ENCODE peak calls at places on chromosomes 3 and 15, in five cellular contexts. One of them, this sample, is unnamed. For H3K4me1 and H3K36me3, the result is how much of the 10 kb centered on the place peaks cover.

GRCh38 chr15:51377038-51377761 is 35.7 kb downstream of the GLDN start:
- DNase-seq in heart left ventricle: no peak
- DNase-seq in stomach: no peak
- DNase-seq in endothelial cell of umbilical vein: no peak
- DNase-seq in gastrocnemius medialis: no peak
- DNase-seq in this sample: no peak

GRCh38 chr15:64877435-64877834 is 34.3 kb upstream of the ANKDD1A start:
- DNase-seq in gastrocnemius medialis: peak
- DNase-seq in stomach: peak
- DNase-seq in heart left ventricle: peak
- DNase-seq in endothelial cell of umbilical vein: peak
- DNase-seq in this sample: peak

GRCh38 chr3:10804183-10804648 is 11.8 kb upstream of the SLC6A11 start:
- DNase-seq in heart left ventricle: no peak
- DNase-seq in stomach: no peak
- DNase-seq in gastrocnemius medialis: no peak
- DNase-seq in endothelial cell of umbilical vein: no peak
- DNase-seq in this sample: peak

GRCh38 chr15:24858737-24859601 is 95.8 kb upstream of the SNRPN start:
- DNase-seq in stomach: no peak
- DNase-seq in endothelial cell of umbilical vein: peak
- DNase-seq in gastrocnemius medialis: no peak
- DNase-seq in heart left ventricle: no peak
- DNase-seq in this sample: no peak

GRCh38 chr15:60854858-60855568 is 374.1 kb downstream of the RORA start:
- DNase-seq in stomach: no peak
- DNase-seq in heart left ventricle: no peak
- DNase-seq in gastrocnemius medialis: no peak
- DNase-seq in endothelial cell of umbilical vein: no peak
- DNase-seq in this sample: no peak

GRCh38 chr3:61853912-61854311 is 292.5 kb downstream of the PTPRG start:
- DNase-seq in heart left ventricle: no peak
- DNase-seq in stomach: no peak
- DNase-seq in gastrocnemius medialis: no peak
- DNase-seq in endothelial cell of umbilical vein: no peak
- DNase-seq in this sample: no peak

GRCh38 chr3:193943200-193943599 is 192.7 kb upstream of the HES1 start:
- DNase-seq in endothelial cell of umbilical vein: no peak
- DNase-seq in gastrocnemius medialis: no peak
- DNase-seq in stomach: no peak
- DNase-seq in heart left ventricle: no peak
- DNase-seq in this sample: no peak

GRCh38 chr15:41983221-41983620 is 10.9 kb upstream of the EHD4 start:
- DNase-seq in gastrocnemius medialis: no peak
- DNase-seq in stomach: no peak
- DNase-seq in heart left ventricle: no peak
- DNase-seq in endothelial cell of umbilical vein: no peak
- DNase-seq in this sample: no peak

GRCh38 chr3:175383366-175383765 is 524.2 kb downstream of the NAALADL2 start:
- DNase-seq in gastrocnemius medialis: no peak
- DNase-seq in heart left ventricle: no peak
- DNase-seq in endothelial cell of umbilical vein: no peak
- DNase-seq in stomach: no peak
- DNase-seq in this sample: no peak

GRCh38 chr3:80770106-80771079 is 991.1 kb downstream of the GBE1 start:
- DNase-seq in heart left ventricle: no peak
- DNase-seq in endothelial cell of umbilical vein: no peak
- DNase-seq in gastrocnemius medialis: no peak
- DNase-seq in stomach: no peak
- DNase-seq in this sample: peak

GRCh38 chr3:127306361-127307112 is 18.7 kb upstream of the PRR20G start:
- DNase-seq in stomach: no peak
- DNase-seq in heart left ventricle: no peak
- DNase-seq in gastrocnemius medialis: no peak
- DNase-seq in endothelial cell of umbilical vein: no peak
- DNase-seq in this sample: no peak

GRCh38 chr3:177464392-177465225 is 267.3 kb upstream of the TBL1XR1 start:
- DNase-seq in endothelial cell of umbilical vein: no peak
- DNase-seq in stomach: no peak
- DNase-seq in heart left ventricle: no peak
- DNase-seq in gastrocnemius medialis: no peak
- DNase-seq in this sample: no peak

GRCh38 chr3:185900228-185900627 is 37.6 kb downstream of the TRA2B start:
- DNase-seq in gastrocnemius medialis: no peak
- DNase-seq in endothelial cell of umbilical vein: peak
- DNase-seq in stomach: no peak
- DNase-seq in heart left ventricle: no peak
- DNase-seq in this sample: no peak

GRCh38 chr3:40766396-40766795 is 241.6 kb downstream of the ZNF621 start:
- DNase-seq in endothelial cell of umbilical vein: no peak
- DNase-seq in stomach: no peak
- DNase-seq in gastrocnemius medialis: no peak
- DNase-seq in heart left ventricle: no peak
- DNase-seq in this sample: no peak

GRCh38 chr15:100890059-100890720 is 10.6 kb downstream of the ALDH1A3 start:
- DNase-seq in gastrocnemius medialis: no peak
- DNase-seq in stomach: no peak
- DNase-seq in heart left ventricle: no peak
- DNase-seq in endothelial cell of umbilical vein: peak
- DNase-seq in this sample: no peak

GRCh38 chr3:28595364-28595763 is 246.7 kb upstream of the AZI2 start:
- DNase-seq in gastrocnemius medialis: no peak
- DNase-seq in heart left ventricle: no peak
- DNase-seq in endothelial cell of umbilical vein: no peak
- DNase-seq in stomach: no peak
- DNase-seq in this sample: no peak

GRCh38 chr15:31353931-31354330 is 27.3 kb downstream of the KLF13 start:
- DNase-seq in stomach: no peak
- DNase-seq in gastrocnemius medialis: peak
- DNase-seq in endothelial cell of umbilical vein: no peak
- DNase-seq in heart left ventricle: peak
- DNase-seq in this sample: peak

GRCh38 chr3:72892870-72893269 is 5.0 kb downstream of the GXYLT2 start:
- DNase-seq in stomach: no peak
- DNase-seq in gastrocnemius medialis: no peak
- DNase-seq in endothelial cell of umbilical vein: no peak
- DNase-seq in heart left ventricle: no peak
- DNase-seq in this sample: no peak

GRCh38 chr3:29513236-29513635 is 232.4 kb downstream of the RBMS3 start:
- DNase-seq in heart left ventricle: no peak
- DNase-seq in endothelial cell of umbilical vein: peak
- DNase-seq in gastrocnemius medialis: no peak
- DNase-seq in stomach: no peak
- DNase-seq in this sample: no peak

GRCh38 chr15:59814409-59814808 is 125.3 kb upstream of the BNIP2 start:
- DNase-seq in endothelial cell of umbilical vein: no peak
- DNase-seq in heart left ventricle: no peak
- DNase-seq in gastrocnemius medialis: no peak
- DNase-seq in stomach: no peak
- DNase-seq in this sample: no peak

GRCh38 chr3:55795296-55795695 is 308.2 kb upstream of the WNT5A start:
- DNase-seq in endothelial cell of umbilical vein: no peak
- DNase-seq in heart left ventricle: no peak
- DNase-seq in stomach: no peak
- DNase-seq in gastrocnemius medialis: no peak
- DNase-seq in this sample: no peak

GRCh38 chr3:107745354-107745753 is 222.6 kb downstream of the BBX start:
- DNase-seq in endothelial cell of umbilical vein: no peak
- DNase-seq in heart left ventricle: no peak
- DNase-seq in gastrocnemius medialis: no peak
- DNase-seq in stomach: no peak
- DNase-seq in this sample: no peak

GRCh38 chr3:146221276-146221675 is 29.6 kb downstream of the PLSCR4 start:
- DNase-seq in stomach: no peak
- DNase-seq in endothelial cell of umbilical vein: peak
- DNase-seq in gastrocnemius medialis: no peak
- DNase-seq in heart left ventricle: no peak
- DNase-seq in this sample: no peak

GRCh38 chr15:54273928-54274327 is 295.7 kb downstream of the UNC13C start:
- DNase-seq in stomach: no peak
- DNase-seq in gastrocnemius medialis: no peak
- DNase-seq in endothelial cell of umbilical vein: no peak
- DNase-seq in heart left ventricle: no peak
- DNase-seq in this sample: no peak

GRCh38 chr3:165883866-165884478 is 46.7 kb upstream of the BCHE start:
- DNase-seq in heart left ventricle: no peak
- DNase-seq in endothelial cell of umbilical vein: no peak
- DNase-seq in stomach: no peak
- DNase-seq in gastrocnemius medialis: no peak
- DNase-seq in this sample: no peak

GRCh38 chr3:124084398-124084881 is 92.5 kb upstream of the ROPN1 start:
- DNase-seq in gastrocnemius medialis: no peak
- DNase-seq in endothelial cell of umbilical vein: no peak
- DNase-seq in stomach: no peak
- DNase-seq in heart left ventricle: no peak
- DNase-seq in this sample: no peak

GRCh38 chr3:7264196-7264526 is 403.2 kb downstream of the GRM7 start:
- DNase-seq in heart left ventricle: no peak
- DNase-seq in gastrocnemius medialis: no peak
- DNase-seq in stomach: no peak
- DNase-seq in endothelial cell of umbilical vein: no peak
- DNase-seq in this sample: no peak

GRCh38 chr3:51891242-51892039 is 11.7 kb downstream of the IQCF1 start:
- DNase-seq in endothelial cell of umbilical vein: no peak
- DNase-seq in stomach: no peak
- DNase-seq in gastrocnemius medialis: no peak
- DNase-seq in heart left ventricle: no peak
- DNase-seq in this sample: no peak

GRCh38 chr15:31157644-31158069 is 56.1 kb upstream of the TRPM1 start:
- DNase-seq in heart left ventricle: no peak
- DNase-seq in gastrocnemius medialis: no peak
- DNase-seq in endothelial cell of umbilical vein: no peak
- DNase-seq in stomach: peak
- DNase-seq in this sample: peak

GRCh38 chr3:127544151-127544805 is 46.3 kb downstream of the TPRA1 start:
- DNase-seq in heart left ventricle: peak
- DNase-seq in endothelial cell of umbilical vein: peak
- DNase-seq in stomach: peak
- DNase-seq in gastrocnemius medialis: peak
- DNase-seq in this sample: peak

GRCh38 chr3:154956815-154957214 is 123.3 kb upstream of the MME start:
- DNase-seq in heart left ventricle: no peak
- DNase-seq in stomach: no peak
- DNase-seq in gastrocnemius medialis: peak
- DNase-seq in endothelial cell of umbilical vein: no peak
- DNase-seq in this sample: no peak

GRCh38 chr3:54621181-54621580 is 306.7 kb downstream of the LRTM1 start:
- DNase-seq in stomach: no peak
- DNase-seq in heart left ventricle: no peak
- DNase-seq in endothelial cell of umbilical vein: no peak
- DNase-seq in gastrocnemius medialis: no peak
- DNase-seq in this sample: no peak

GRCh38 chr3:158568784-158569183 is 2.2 kb upstream of the MLF1 start:
- DNase-seq in stomach: no peak
- DNase-seq in gastrocnemius medialis: no peak
- DNase-seq in heart left ventricle: no peak
- DNase-seq in endothelial cell of umbilical vein: no peak
- DNase-seq in this sample: no peak

GRCh38 chr15:23854535-23855252 is 167.6 kb upstream of the NDN start:
- DNase-seq in stomach: no peak
- DNase-seq in heart left ventricle: no peak
- DNase-seq in gastrocnemius medialis: no peak
- DNase-seq in endothelial cell of umbilical vein: no peak
- DNase-seq in this sample: no peak

GRCh38 chr3:123749716-123750115 is 134.4 kb downstream of the MYLK start:
- DNase-seq in gastrocnemius medialis: no peak
- DNase-seq in heart left ventricle: no peak
- DNase-seq in endothelial cell of umbilical vein: no peak
- DNase-seq in stomach: no peak
- DNase-seq in this sample: no peak

DNA sequence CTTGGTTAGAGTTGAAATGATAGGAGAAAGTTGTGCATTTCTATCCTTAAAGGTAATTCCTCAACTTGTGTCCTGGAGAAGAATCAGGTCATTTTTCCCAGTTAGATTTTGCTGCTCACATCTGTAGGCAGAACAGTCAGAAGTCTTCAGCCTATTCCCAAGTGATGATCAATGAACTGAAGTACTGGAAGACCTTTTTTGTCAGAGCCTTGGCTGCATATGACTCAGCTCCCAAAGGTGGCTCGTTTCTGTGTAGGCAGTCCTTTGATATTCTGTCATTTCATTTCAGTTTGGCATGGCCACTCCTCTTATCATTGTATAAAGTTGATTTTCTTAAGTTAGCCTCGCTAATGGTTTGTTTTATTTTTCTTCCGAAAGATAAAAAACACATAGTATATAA is 90.7 kb downstream of the KLHL25 start:
- DNase-seq in endothelial cell of umbilical vein: no peak
- DNase-seq in heart left ventricle: no peak
- DNase-seq in gastrocnemius medialis: no peak
- DNase-seq in stomach: no peak
- DNase-seq in this sample: peak
- H3K4me1 ChIP-seq in endothelial cell of umbilical vein: under half
- H3K4me1 ChIP-seq in heart left ventricle: under half
- H3K4me1 ChIP-seq in gastrocnemius medialis: half or more
- H3K4me1 ChIP-seq in stomach: half or more
- H3K4me1 ChIP-seq in this sample: half or more

GRCh38 chr3:66393486-66394260 is 107.1 kb downstream of the LRIG1 start:
- DNase-seq in stomach: no peak
- DNase-seq in endothelial cell of umbilical vein: peak
- DNase-seq in gastrocnemius medialis: no peak
- DNase-seq in heart left ventricle: no peak
- DNase-seq in this sample: no peak
- H3K4me3 ChIP-seq in stomach: no peak
- H3K4me3 ChIP-seq in endothelial cell of umbilical vein: no peak
- H3K4me3 ChIP-seq in gastrocnemius medialis: no peak
- H3K4me3 ChIP-seq in heart left ventricle: no peak
- H3K4me3 ChIP-seq in this sample: no peak

DNA sequence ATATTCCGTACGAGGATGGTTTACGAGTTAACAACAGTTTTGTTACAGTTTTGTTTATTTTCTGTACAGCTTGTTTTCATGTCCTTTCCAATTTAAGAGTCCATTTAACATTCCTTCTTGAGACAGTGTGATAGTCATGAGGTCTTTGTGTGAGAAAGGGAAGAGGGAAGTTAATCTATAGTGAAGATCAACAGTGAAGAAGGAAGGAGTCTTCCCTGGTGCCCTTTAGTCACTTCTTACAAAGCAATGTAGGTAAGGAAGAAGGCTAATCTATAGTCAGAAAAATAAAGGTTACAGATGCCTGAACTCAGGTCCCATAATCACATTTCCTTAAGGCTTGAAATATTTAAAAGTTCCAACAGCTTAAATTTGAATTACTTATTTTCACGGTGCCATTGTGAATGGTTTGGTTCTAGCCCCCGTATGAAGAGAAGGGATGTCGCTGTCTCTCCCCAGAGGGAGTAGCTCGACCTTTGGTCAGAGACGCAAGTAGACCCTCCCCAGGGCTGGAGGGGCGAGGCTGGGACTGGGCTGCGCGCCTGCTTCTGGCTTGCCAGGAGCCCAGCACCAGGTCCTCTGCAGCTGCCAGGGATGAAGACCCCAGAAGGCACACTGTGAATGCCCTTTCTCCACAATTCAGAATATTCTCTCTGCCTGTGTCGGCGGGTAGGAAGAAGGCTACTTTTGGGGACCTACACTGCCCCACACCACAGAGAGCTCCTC is 34.9 kb downstream of the EDEM1 start:
- DNase-seq in heart left ventricle: no peak
- DNase-seq in gastrocnemius medialis: no peak
- DNase-seq in stomach: no peak
- DNase-seq in endothelial cell of umbilical vein: no peak
- DNase-seq in this sample: no peak
- H3K36me3 ChIP-seq in heart left ventricle: under half
- H3K36me3 ChIP-seq in gastrocnemius medialis: under half
- H3K36me3 ChIP-seq in stomach: under half
- H3K36me3 ChIP-seq in endothelial cell of umbilical vein: under half
- H3K36me3 ChIP-seq in this sample: under half

GRCh38 chr3:37216597-37217097 is 42.3 kb upstream of the LRRFIP2 start:
- DNase-seq in stomach: no peak
- DNase-seq in endothelial cell of umbilical vein: no peak
- DNase-seq in heart left ventricle: no peak
- DNase-seq in gastrocnemius medialis: no peak
- DNase-seq in this sample: no peak
- H3K4me1 ChIP-seq in stomach: under half
- H3K4me1 ChIP-seq in endothelial cell of umbilical vein: under half
- H3K4me1 ChIP-seq in heart left ventricle: under half
- H3K4me1 ChIP-seq in gastrocnemius medialis: under half
- H3K4me1 ChIP-seq in this sample: under half

This sample was measured in body of pancreas.